ENCODE peak calls at places on chromosomes 11 and 22, in four cellular contexts. One of them, this sample, is unnamed.

GRCh38 chr11:1570001-1570453 is 2.0 kb downstream of the DUSP8 start:
- DNase-seq in upper lobe of right lung: no peak
- DNase-seq in stimulated activated CD4-positive, alpha-beta T cell treated with anti-CD3 and anti-CD28 coated beads, TNF-alpha, amount 100 ng/mL, for 24 hours: no peak
- DNase-seq in EL: no peak
- DNase-seq in this sample: no peak

GRCh38 chr11:14541180-14541579 is 21.0 kb upstream of the PSMA1 start:
- DNase-seq in upper lobe of right lung: no peak
- DNase-seq in stimulated activated CD4-positive, alpha-beta T cell treated with anti-CD3 and anti-CD28 coated beads, TNF-alpha, amount 100 ng/mL, for 24 hours: no peak
- DNase-seq in EL: no peak
- DNase-seq in this sample: no peak

GRCh38 chr11:19951558-19952083 is 208.7 kb downstream of the DBX1 start:
- DNase-seq in upper lobe of right lung: no peak
- DNase-seq in stimulated activated CD4-positive, alpha-beta T cell treated with anti-CD3 and anti-CD28 coated beads, TNF-alpha, amount 100 ng/mL, for 24 hours: no peak
- DNase-seq in EL: peak; percentile 65
- DNase-seq in this sample: peak; percentile 46

GRCh38 chr11:106077609-106078517 is at the start of gene AASDHPPT:
- DNase-seq in upper lobe of right lung: no peak
- DNase-seq in stimulated activated CD4-positive, alpha-beta T cell treated with anti-CD3 and anti-CD28 coated beads, TNF-alpha, amount 100 ng/mL, for 24 hours: no peak
- DNase-seq in EL: peak; percentile 45
- DNase-seq in this sample: peak; percentile 17

GRCh38 chr11:40722179-40722795 is 737.2 kb downstream of the LRRC4C start:
- DNase-seq in upper lobe of right lung: no peak
- DNase-seq in stimulated activated CD4-positive, alpha-beta T cell treated with anti-CD3 and anti-CD28 coated beads, TNF-alpha, amount 100 ng/mL, for 24 hours: peak; percentile 0
- DNase-seq in EL: no peak
- DNase-seq in this sample: peak; percentile 1

GRCh38 chr11:111554532-111554931 is 14.0 kb downstream of the LAYN start:
- DNase-seq in upper lobe of right lung: no peak
- DNase-seq in stimulated activated CD4-positive, alpha-beta T cell treated with anti-CD3 and anti-CD28 coated beads, TNF-alpha, amount 100 ng/mL, for 24 hours: no peak
- DNase-seq in EL: no peak
- DNase-seq in this sample: no peak

GRCh38 chr11:44607324-44607962 is 42.0 kb downstream of the CD82 start:
- DNase-seq in upper lobe of right lung: no peak
- DNase-seq in stimulated activated CD4-positive, alpha-beta T cell treated with anti-CD3 and anti-CD28 coated beads, TNF-alpha, amount 100 ng/mL, for 24 hours: peak; percentile 32
- DNase-seq in EL: peak; percentile 67
- DNase-seq in this sample: peak; percentile 82

GRCh38 chr11:81112718-81113117 is 1620.9 kb downstream of the FAM181B start:
- DNase-seq in upper lobe of right lung: no peak
- DNase-seq in stimulated activated CD4-positive, alpha-beta T cell treated with anti-CD3 and anti-CD28 coated beads, TNF-alpha, amount 100 ng/mL, for 24 hours: no peak
- DNase-seq in EL: no peak
- DNase-seq in this sample: no peak

GRCh38 chr22:50260801-50261614 is 475 bp downstream of the MAPK12 start:
- DNase-seq in upper lobe of right lung: no peak
- DNase-seq in stimulated activated CD4-positive, alpha-beta T cell treated with anti-CD3 and anti-CD28 coated beads, TNF-alpha, amount 100 ng/mL, for 24 hours: peak; percentile 37
- DNase-seq in EL: peak; percentile 64
- DNase-seq in this sample: peak; percentile 76

GRCh38 chr11:128572965-128573364 is 14.4 kb downstream of the ETS1 start:
- DNase-seq in upper lobe of right lung: no peak
- DNase-seq in stimulated activated CD4-positive, alpha-beta T cell treated with anti-CD3 and anti-CD28 coated beads, TNF-alpha, amount 100 ng/mL, for 24 hours: no peak
- DNase-seq in EL: no peak
- DNase-seq in this sample: no peak

GRCh38 chr11:30706276-30706675 is 120.1 kb upstream of the MPPED2 start:
- DNase-seq in upper lobe of right lung: no peak
- DNase-seq in stimulated activated CD4-positive, alpha-beta T cell treated with anti-CD3 and anti-CD28 coated beads, TNF-alpha, amount 100 ng/mL, for 24 hours: no peak
- DNase-seq in EL: no peak
- DNase-seq in this sample: no peak

GRCh38 chr11:2943711-2944118 is 14.5 kb upstream of the PHLDA2 start:
- DNase-seq in upper lobe of right lung: peak; percentile 81
- DNase-seq in stimulated activated CD4-positive, alpha-beta T cell treated with anti-CD3 and anti-CD28 coated beads, TNF-alpha, amount 100 ng/mL, for 24 hours: no peak
- DNase-seq in EL: no peak
- DNase-seq in this sample: no peak

GRCh38 chr11:60504219-60504618 is 11.0 kb upstream of the MS4A13 start:
- DNase-seq in upper lobe of right lung: no peak
- DNase-seq in stimulated activated CD4-positive, alpha-beta T cell treated with anti-CD3 and anti-CD28 coated beads, TNF-alpha, amount 100 ng/mL, for 24 hours: no peak
- DNase-seq in EL: no peak
- DNase-seq in this sample: no peak

GRCh38 chr11:10267821-10268220 is 26.2 kb downstream of the SBF2 start:
- DNase-seq in upper lobe of right lung: no peak
- DNase-seq in stimulated activated CD4-positive, alpha-beta T cell treated with anti-CD3 and anti-CD28 coated beads, TNF-alpha, amount 100 ng/mL, for 24 hours: no peak
- DNase-seq in EL: peak; percentile 25
- DNase-seq in this sample: no peak

GRCh38 chr11:117908261-117908895 is 20.8 kb downstream of the TMPRSS13 start:
- DNase-seq in upper lobe of right lung: no peak
- DNase-seq in stimulated activated CD4-positive, alpha-beta T cell treated with anti-CD3 and anti-CD28 coated beads, TNF-alpha, amount 100 ng/mL, for 24 hours: no peak
- DNase-seq in EL: no peak
- DNase-seq in this sample: no peak

GRCh38 chr11:113531078-113531477 is 55.9 kb upstream of the DRD2 start:
- DNase-seq in upper lobe of right lung: no peak
- DNase-seq in stimulated activated CD4-positive, alpha-beta T cell treated with anti-CD3 and anti-CD28 coated beads, TNF-alpha, amount 100 ng/mL, for 24 hours: no peak
- DNase-seq in EL: no peak
- DNase-seq in this sample: no peak

GRCh38 chr11:56910785-56911184 is 77.9 kb upstream of the OR5AK2 start:
- DNase-seq in upper lobe of right lung: no peak
- DNase-seq in stimulated activated CD4-positive, alpha-beta T cell treated with anti-CD3 and anti-CD28 coated beads, TNF-alpha, amount 100 ng/mL, for 24 hours: no peak
- DNase-seq in EL: no peak
- DNase-seq in this sample: no peak

GRCh38 chr11:119493712-119494111 is 70.7 kb upstream of the THY1 start:
- DNase-seq in upper lobe of right lung: no peak
- DNase-seq in stimulated activated CD4-positive, alpha-beta T cell treated with anti-CD3 and anti-CD28 coated beads, TNF-alpha, amount 100 ng/mL, for 24 hours: no peak
- DNase-seq in EL: peak; percentile 17
- DNase-seq in this sample: peak; percentile 50

GRCh38 chr11:44964526-44965209 is 14.0 kb upstream of the TP53I11 start:
- DNase-seq in upper lobe of right lung: peak; percentile 85
- DNase-seq in stimulated activated CD4-positive, alpha-beta T cell treated with anti-CD3 and anti-CD28 coated beads, TNF-alpha, amount 100 ng/mL, for 24 hours: no peak
- DNase-seq in EL: no peak
- DNase-seq in this sample: no peak

GRCh38 chr11:117686711-117687110 is 110.3 kb downstream of the DSCAML1 start:
- DNase-seq in upper lobe of right lung: no peak
- DNase-seq in stimulated activated CD4-positive, alpha-beta T cell treated with anti-CD3 and anti-CD28 coated beads, TNF-alpha, amount 100 ng/mL, for 24 hours: no peak
- DNase-seq in EL: no peak
- DNase-seq in this sample: peak; percentile 40

GRCh38 chr11:74546752-74547151 is 45.6 kb upstream of the POLD3 start:
- DNase-seq in upper lobe of right lung: no peak
- DNase-seq in stimulated activated CD4-positive, alpha-beta T cell treated with anti-CD3 and anti-CD28 coated beads, TNF-alpha, amount 100 ng/mL, for 24 hours: no peak
- DNase-seq in EL: no peak
- DNase-seq in this sample: no peak

GRCh38 chr11:12088047-12088481 is 22.3 kb upstream of the MICAL2 start:
- DNase-seq in upper lobe of right lung: no peak
- DNase-seq in stimulated activated CD4-positive, alpha-beta T cell treated with anti-CD3 and anti-CD28 coated beads, TNF-alpha, amount 100 ng/mL, for 24 hours: no peak
- DNase-seq in EL: peak; percentile 81
- DNase-seq in this sample: peak; percentile 83

GRCh38 chr22:20392983-20393704 is 807 bp upstream of the ZNF74 start:
- DNase-seq in upper lobe of right lung: peak; percentile 67
- DNase-seq in stimulated activated CD4-positive, alpha-beta T cell treated with anti-CD3 and anti-CD28 coated beads, TNF-alpha, amount 100 ng/mL, for 24 hours: no peak
- DNase-seq in EL: no peak
- DNase-seq in this sample: no peak

GRCh38 chr11:132052904-132053303 is 682.5 kb downstream of the NTM start:
- DNase-seq in upper lobe of right lung: no peak
- DNase-seq in stimulated activated CD4-positive, alpha-beta T cell treated with anti-CD3 and anti-CD28 coated beads, TNF-alpha, amount 100 ng/mL, for 24 hours: no peak
- DNase-seq in EL: peak; percentile 31
- DNase-seq in this sample: no peak

GRCh38 chr11:95279921-95280861 is 49.2 kb upstream of the SESN3 start:
- DNase-seq in upper lobe of right lung: no peak
- DNase-seq in stimulated activated CD4-positive, alpha-beta T cell treated with anti-CD3 and anti-CD28 coated beads, TNF-alpha, amount 100 ng/mL, for 24 hours: no peak
- DNase-seq in EL: no peak
- DNase-seq in this sample: peak; percentile 19

This sample was measured in Daoy.